ENCODE peak calls at places on chromosomes 11 and 22, in nine cellular contexts. N is hepatocyte; S is lung; R is CD8-positive, alpha-beta memory T cell; L is left ventricle myocardium inferior; H is cardiac muscle cell; F is pancreas; O is Panc1; V is upper lobe of right lung. T is an unnamed sample. For H3K4me1, the result is how much of the 10 kb centered on the place peaks cover.

GRCh38 chr22:22988150-22988549 is 82.2 kb upstream of the GNAZ start:
- DNase-seq in N (no peak), S (no peak), R (no peak), L (no peak), H (no peak), F (no peak), O (no peak), V (no peak), T (no peak)

GRCh38 chr11:130390071-130390758 is 38.2 kb downstream of the ADAMTS8 start:
- DNase-seq in N (peak), S (no peak), R (no peak), L (no peak), H (peak), F (no peak), O (peak), V (no peak), T (no peak)

GRCh38 chr11:107102692-107103463 is 84.6 kb upstream of the GUCY1A2 start:
- DNase-seq in N (no peak), S (no peak), R (no peak), L (no peak), H (no peak), F (no peak), O (no peak), V (no peak), T (no peak)

GRCh38 chr11:126352934-126353801 is 2.3 kb upstream of the ST3GAL4 start:
- DNase-seq in N (no peak), S (no peak), R (no peak), L (no peak), H (peak), F (no peak), O (no peak), V (no peak), T (peak)

GRCh38 chr22:37015587-37015878 is 3.7 kb downstream of the TST start:
- DNase-seq in N (no peak), S (no peak), R (no peak), L (no peak), H (no peak), F (no peak), O (no peak), V (no peak), T (no peak)

GRCh38 chr11:130049260-130049659 is 20.4 kb upstream of the APLP2 start:
- DNase-seq in N (no peak), S (no peak), R (no peak), L (no peak), H (peak), F (no peak), O (no peak), V (no peak), T (no peak)

GRCh38 chr11:99973993-99974392 is 713.1 kb upstream of the ARHGAP42 start:
- DNase-seq in N (peak), S (no peak), R (no peak), L (no peak), H (no peak), F (no peak), O (no peak), V (no peak), T (no peak)

GRCh38 chr11:128709402-128709801 is 15.5 kb downstream of the FLI1 start:
- DNase-seq in N (no peak), S (no peak), R (no peak), L (no peak), H (peak), F (no peak), O (no peak), V (no peak), T (no peak)

GRCh38 chr11:130181295-130182272 is 22.0 kb downstream of the ST14 start:
- DNase-seq in N (peak), S (peak), R (no peak), L (no peak), H (peak), F (peak), O (no peak), V (no peak), T (no peak)

GRCh38 chr11:88651556-88651955 is 314.0 kb upstream of the CTSC start:
- DNase-seq in N (no peak), S (no peak), R (no peak), L (no peak), H (peak), F (no peak), O (no peak), V (no peak), T (no peak)

GRCh38 chr11:134945993-134946392 is 534.0 kb upstream of the B3GAT1 start:
- DNase-seq in N (no peak), S (no peak), R (no peak), L (no peak), H (no peak), F (no peak), O (no peak), V (no peak), T (no peak)

GRCh38 chr11:125451400-125452124 is 44.5 kb downstream of the FEZ1 start:
- DNase-seq in N (peak), S (no peak), R (no peak), L (peak), H (peak), F (no peak), O (no peak), V (peak), T (no peak)

GRCh38 chr11:63567044-63567840 is 4.1 kb upstream of the PLAAT2 start:
- DNase-seq in N (peak), S (no peak), R (peak), L (no peak), H (peak), F (no peak), O (peak), V (no peak), T (no peak)

GRCh38 chr11:123478352-123478986 is 48.4 kb downstream of the GRAMD1B start:
- DNase-seq in N (peak), S (peak), R (peak), L (no peak), H (peak), F (peak), O (peak), V (no peak), T (peak)

GRCh38 chr22:25930710-25931353 is 188.8 kb downstream of the MYO18B start:
- DNase-seq in N (no peak), S (no peak), R (no peak), L (no peak), H (no peak), F (no peak), O (no peak), V (no peak), T (no peak)

GRCh38 chr22:25933158-25933788 is 191.3 kb downstream of the MYO18B start:
- DNase-seq in N (no peak), S (no peak), R (no peak), L (no peak), H (no peak), F (no peak), O (no peak), V (no peak), T (no peak)

GRCh38 chr22:25940479-25940878 is 198.5 kb downstream of the MYO18B start:
- DNase-seq in N (no peak), S (no peak), R (no peak), L (no peak), H (no peak), F (no peak), O (no peak), V (no peak), T (no peak)

GRCh38 chr22:25939384-25939783 is 197.4 kb downstream of the MYO18B start:
- DNase-seq in N (no peak), S (no peak), R (no peak), L (no peak), H (no peak), F (no peak), O (no peak), V (no peak), T (no peak)

GRCh38 chr22:25935266-25936058 is 193.5 kb downstream of the MYO18B start:
- DNase-seq in N (no peak), S (no peak), R (no peak), L (no peak), H (no peak), F (no peak), O (no peak), V (no peak), T (no peak)
- H3K4me3 ChIP-seq in N (no peak), S (no peak), R (no peak), L (no peak), H (no peak), F (no peak), O (no peak), V (no peak), T (no peak)

GRCh38 chr11:1761110-1761856 is 2.4 kb downstream of the CTSD start:
- DNase-seq in N (no peak), S (no peak), R (no peak), L (no peak), H (no peak), F (no peak), O (no peak), V (peak), T (no peak)

GRCh38 chr11:1763336-1763795 is 361 bp downstream of the CTSD start:
- DNase-seq in N (no peak), S (no peak), R (peak), L (no peak), H (no peak), F (no peak), O (no peak), V (no peak), T (peak)

GRCh38 chr11:1761857-1762536 is 1.7 kb downstream of the CTSD start:
- DNase-seq in N (no peak), S (no peak), R (no peak), L (no peak), H (no peak), F (no peak), O (no peak), V (peak), T (no peak)

GRCh38 chr11:1763796-1764661 is at the start of gene CTSD:
- DNase-seq in N (peak), S (peak), R (peak), L (peak), H (peak), F (peak), O (no peak), V (peak), T (peak)

GRCh38 chr11:1762537-1763302 is 1.0 kb downstream of the CTSD start:
- DNase-seq in N (peak), S (peak), R (no peak), L (peak), H (peak), F (peak), O (no peak), V (peak), T (no peak)
- H3K4me1 ChIP-seq in N (under half), S (under half), R (half or more), L (half or more), H (under half), F (under half), O (half or more), V (under half), T (half or more)

GRCh38 chr22:42855211-42855610 is 1.9 kb downstream of the ARFGAP3 start:
- DNase-seq in N (no peak), S (no peak), R (no peak), L (no peak), H (no peak), F (no peak), O (no peak), V (no peak), T (no peak)
- H3K4me3 ChIP-seq in N (peak), S (no peak), R (no peak), L (peak), H (no peak), F (peak), O (peak), V (peak), T (peak)

GRCh38 chr11:34443136-34443535 is 4.4 kb downstream of the CAT start:
- DNase-seq in N (no peak), S (no peak), R (no peak), L (no peak), H (no peak), F (no peak), O (no peak), V (no peak), T (no peak)

GRCh38 chr11:34449013-34449412 is 10.3 kb downstream of the CAT start:
- DNase-seq in N (no peak), S (no peak), R (no peak), L (no peak), H (peak), F (no peak), O (no peak), V (no peak), T (peak)

GRCh38 chr11:34448223-34448994 is 9.7 kb downstream of the CAT start:
- DNase-seq in N (no peak), S (no peak), R (no peak), L (no peak), H (no peak), F (no peak), O (no peak), V (no peak), T (no peak)

GRCh38 chr11:34447044-34447443 is 8.3 kb downstream of the CAT start:
- DNase-seq in N (no peak), S (no peak), R (no peak), L (no peak), H (no peak), F (no peak), O (no peak), V (no peak), T (no peak)

DNA sequence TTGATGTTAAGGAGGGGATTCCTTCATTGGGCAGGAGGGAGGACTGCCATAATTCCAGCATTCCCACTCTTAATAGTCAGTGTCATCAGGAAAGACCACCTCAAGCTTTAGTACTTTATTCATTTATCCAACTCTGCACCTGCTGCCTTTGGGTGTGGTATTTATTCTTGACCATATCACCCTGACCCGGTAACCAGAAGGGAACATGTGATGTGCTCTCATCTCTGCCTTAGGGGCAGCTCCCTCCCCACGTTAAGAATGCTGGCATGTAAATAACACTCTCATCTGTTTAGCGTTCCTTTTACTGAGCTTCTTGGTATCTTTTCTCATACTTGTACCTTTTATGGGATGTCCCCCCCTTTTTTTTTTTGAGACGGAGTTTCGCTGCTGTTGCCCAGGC is 7.7 kb downstream of the CAT start:
- DNase-seq in N (no peak), S (no peak), R (no peak), L (no peak), H (no peak), F (no peak), O (no peak), V (no peak), T (no peak)
- H3K4me1 ChIP-seq in N (under half), S (under half), R (under half), L (half or more), H (under half), F (under half), O (under half), V (half or more), T (under half)

DNA sequence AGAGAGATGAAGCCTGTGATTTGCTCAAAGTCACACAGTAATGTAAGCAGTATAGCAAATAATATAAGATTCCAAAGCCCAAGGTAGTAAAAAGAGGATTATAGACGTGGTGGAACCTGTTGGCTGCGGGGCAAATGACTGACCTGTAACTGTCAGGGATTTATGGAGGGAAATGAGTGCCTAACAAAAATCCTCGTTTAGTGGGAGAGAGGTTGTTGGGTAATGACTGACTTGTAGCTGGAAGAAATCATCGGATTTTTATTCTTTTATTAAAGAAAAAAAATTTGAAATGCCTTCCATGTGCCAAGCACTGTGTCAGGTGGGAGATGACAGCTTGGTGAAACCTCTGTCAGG is 649 bp upstream of the CLP1 start:
- DNase-seq in N (no peak), S (no peak), R (no peak), L (no peak), H (no peak), F (no peak), O (no peak), V (no peak), T (no peak)
- H3K4me3 ChIP-seq in N (peak), S (peak), R (peak), L (peak), H (peak), F (peak), O (peak), V (peak), T (peak)

DNA sequence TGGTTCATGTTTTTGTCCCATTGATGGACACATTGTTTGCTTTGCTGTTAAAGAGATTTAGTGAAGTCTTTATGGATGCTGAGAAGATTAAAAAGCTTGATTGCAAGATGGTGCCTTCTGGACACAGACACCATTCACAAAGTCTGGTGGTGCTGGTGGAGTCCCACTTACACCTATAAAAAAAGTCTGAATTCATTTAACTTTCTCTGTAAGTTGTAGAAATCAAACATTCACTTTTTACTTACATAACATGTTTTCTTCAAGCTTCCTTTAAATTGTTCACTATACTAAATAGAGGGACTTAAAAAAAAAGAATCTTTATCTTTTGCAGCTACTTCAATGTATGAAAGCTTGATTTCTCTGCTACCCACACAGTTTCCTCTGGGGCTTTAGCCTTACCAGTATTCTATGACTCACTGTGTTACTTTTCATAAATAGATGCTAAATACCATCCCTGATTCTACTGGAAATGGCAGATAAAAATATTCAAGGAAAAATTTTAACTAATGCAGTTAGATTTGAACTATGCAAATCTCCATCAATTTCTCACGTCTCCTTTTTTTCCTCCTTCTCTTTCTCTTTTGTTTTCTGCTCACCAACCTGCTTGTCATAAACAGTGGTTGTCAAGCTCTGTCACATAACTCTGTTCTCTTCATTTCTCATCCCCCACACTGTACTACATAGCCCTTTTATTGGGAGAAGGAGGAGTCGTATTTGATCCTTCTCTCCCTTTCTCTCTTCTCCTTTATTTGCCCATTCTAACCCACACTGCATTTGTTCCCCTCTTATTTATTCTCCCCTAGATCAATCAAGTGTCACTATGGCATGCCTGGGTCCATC is 89.7 kb downstream of the FAM76B start:
- DNase-seq in N (no peak), S (no peak), R (no peak), L (no peak), H (peak), F (no peak), O (no peak), V (no peak), T (no peak)
- H3K4me1 ChIP-seq in N (under half), S (under half), R (half or more), L (under half), H (under half), F (under half), O (under half), V (under half), T (under half)

GRCh38 chr11:15649371-15650104 is 534.8 kb downstream of the INSC start:
- DNase-seq in N (peak), S (no peak), R (no peak), L (no peak), H (peak), F (no peak), O (no peak), V (no peak), T (no peak)

GRCh38 chr11:15653191-15653590 is 538.5 kb downstream of the INSC start:
- DNase-seq in N (no peak), S (no peak), R (no peak), L (no peak), H (no peak), F (no peak), O (no peak), V (no peak), T (no peak)

GRCh38 chr11:15651782-15652181 is 537.1 kb downstream of the INSC start:
- DNase-seq in N (no peak), S (no peak), R (no peak), L (no peak), H (peak), F (no peak), O (no peak), V (no peak), T (no peak)

GRCh38 chr11:15651033-15651432 is 536.3 kb downstream of the INSC start:
- DNase-seq in N (no peak), S (no peak), R (no peak), L (no peak), H (no peak), F (no peak), O (no peak), V (no peak), T (no peak)

DNA sequence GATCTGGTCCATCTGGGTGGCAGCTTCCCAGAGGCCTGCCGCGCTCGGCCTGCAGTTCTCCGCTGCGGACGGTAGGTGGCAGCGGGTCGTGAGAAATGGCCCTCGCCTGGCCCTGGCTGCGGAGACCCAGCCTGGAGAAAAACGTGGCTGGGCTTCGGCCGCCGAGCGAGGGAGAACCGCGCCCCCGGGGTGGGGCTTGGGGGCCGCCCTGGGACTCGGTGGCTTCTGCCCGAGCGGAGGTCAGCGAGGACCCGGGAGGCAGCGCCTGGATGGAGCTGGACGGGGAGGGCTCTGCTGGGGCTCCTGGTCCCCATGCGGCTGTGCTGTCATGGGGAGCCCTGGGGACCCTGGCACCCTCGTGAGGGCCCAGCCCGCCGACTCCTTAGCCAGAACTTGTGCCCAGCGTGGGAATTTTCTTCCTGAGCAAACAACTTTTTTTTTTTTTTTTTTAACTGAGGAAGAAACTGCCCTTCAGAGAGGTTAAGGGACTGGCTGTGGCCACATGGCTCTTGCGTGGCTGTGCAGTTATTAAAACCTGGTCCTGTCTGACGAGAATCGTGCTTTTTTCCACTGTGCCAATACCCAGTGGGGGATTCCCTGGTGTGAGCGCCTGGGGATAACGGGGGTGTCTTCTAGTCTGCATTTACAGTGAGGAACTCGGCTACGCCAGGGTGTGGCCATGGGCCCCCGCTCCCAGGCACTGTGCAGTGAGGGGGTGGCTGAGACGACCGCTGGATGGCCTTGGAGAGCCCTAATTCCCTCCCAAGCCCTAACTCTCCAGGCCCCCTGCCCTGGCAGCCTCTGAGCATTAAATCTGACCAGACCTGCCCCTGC is 535.6 kb downstream of the INSC start:
- DNase-seq in N (peak), S (peak), R (peak), L (peak), H (peak), F (peak), O (peak), V (peak), T (peak)
- H3K4me3 ChIP-seq in N (no peak), S (no peak), R (no peak), L (peak), H (no peak), F (peak), O (peak), V (peak), T (no peak)

GRCh38 chr11:20243974-20244373 is 83.7 kb upstream of the DBX1 start:
- DNase-seq in N (no peak), S (no peak), R (no peak), L (no peak), H (peak), F (no peak), O (no peak), V (no peak), T (no peak)

GRCh38 chr11:20248345-20248744 is 88.1 kb upstream of the DBX1 start:
- DNase-seq in N (no peak), S (no peak), R (no peak), L (no peak), H (no peak), F (no peak), O (no peak), V (no peak), T (no peak)

GRCh38 chr11:20249313-20249873 is 89.1 kb upstream of the DBX1 start:
- DNase-seq in N (peak), S (no peak), R (no peak), L (no peak), H (no peak), F (no peak), O (no peak), V (no peak), T (no peak)

GRCh38 chr11:20250644-20251247 is 90.5 kb upstream of the DBX1 start:
- DNase-seq in N (no peak), S (no peak), R (no peak), L (no peak), H (no peak), F (no peak), O (no peak), V (no peak), T (no peak)

GRCh38 chr11:20247540-20248138 is 87.4 kb upstream of the DBX1 start:
- DNase-seq in N (no peak), S (no peak), R (no peak), L (no peak), H (no peak), F (no peak), O (no peak), V (no peak), T (no peak)
- H3K4me1 ChIP-seq in N (under half), S (under half), R (under half), L (under half), H (under half), F (under half), O (under half), V (under half), T (under half)

GRCh38 chr11:33996498-33997454 is 54.8 kb upstream of the CAPRIN1 start:
- DNase-seq in N (peak), S (peak), R (peak), L (peak), H (peak), F (peak), O (peak), V (no peak), T (peak)
- H3K4me3 ChIP-seq in N (no peak), S (no peak), R (no peak), L (no peak), H (no peak), F (no peak), O (peak), V (no peak), T (no peak)

T was measured in DND-41.